ENCODE peak calls at places on chromosomes 11 and 22, in six cellular contexts. O is activated naive CD8-positive, alpha-beta T cell treated with anti-CD3 and anti-CD28 coated beads, Interleukin-2, amount 50 U/mL, for 24 hours; Y is stimulated activated CD4-positive, alpha-beta T cell treated with anti-CD3 and anti-CD28 coated beads, TNF-alpha, amount 100 ng/mL, for 1 hour; B is mammary epithelial cell; K is coronary artery; Q is GM23248. E is an unnamed sample.

GRCh38 chr22:42284643-42285181 is 14.3 kb upstream of the TCF20 start:
- DNase-seq in B (no peak), Q (no peak), Y (no peak), K (no peak), O (no peak), E (no peak)

GRCh38 chr11:112989198-112989597 is 28.0 kb downstream of the NCAM1 start:
- DNase-seq in B (no peak), K (no peak), Q (no peak), O (no peak), Y (no peak), E (no peak)

GRCh38 chr11:433111-433510 is 8.7 kb downstream of the ANO9 start:
- DNase-seq in Q (no peak), K (no peak), B (no peak), O (no peak), Y (no peak), E (no peak)

GRCh38 chr22:42316988-42317387 is 46.5 kb upstream of the TCF20 start:
- DNase-seq in B (peak), Y (no peak), K (no peak), Q (peak), O (peak), E (no peak)

GRCh38 chr11:118234833-118235232 is 10.0 kb upstream of the JAML start:
- DNase-seq in B (no peak), K (no peak), Y (no peak), O (no peak), Q (no peak), E (no peak)

GRCh38 chr11:68358416-68358815 is 46.0 kb downstream of the LRP5 start:
- DNase-seq in Q (no peak), B (no peak), Y (no peak), K (no peak), O (no peak), E (no peak)

GRCh38 chr22:35380537-35381423 is at the start of gene HMOX1:
- DNase-seq in Y (no peak), O (peak), K (peak), B (peak), Q (peak), E (peak)

GRCh38 chr11:4804280-4804679 is at the start of gene OR52R1:
- DNase-seq in K (no peak), B (no peak), Q (no peak), O (no peak), Y (no peak), E (no peak)

GRCh38 chr11:11387906-11388305 is 34.9 kb upstream of the CSNK2A3 start:
- DNase-seq in B (no peak), Y (no peak), K (no peak), Q (no peak), O (no peak), E (no peak)

GRCh38 chr11:5550440-5551095 is 2.2 kb upstream of the OR52H1 start:
- DNase-seq in Y (no peak), O (no peak), K (no peak), B (peak), Q (peak), E (peak)

GRCh38 chr22:49010901-49011300 is 816.8 kb downstream of the BRD1 start:
- DNase-seq in Y (no peak), Q (no peak), B (no peak), K (peak), O (no peak), E (no peak)

GRCh38 chr11:117145393-117145761 is 1.3 kb downstream of the PAFAH1B2 start:
- DNase-seq in B (peak), Y (no peak), O (no peak), K (no peak), Q (peak), E (no peak)

GRCh38 chr11:71201231-71201630 is 51.1 kb downstream of the SHANK2 start:
- DNase-seq in K (no peak), B (no peak), O (no peak), Y (no peak), Q (no peak), E (no peak)

GRCh38 chr11:68398870-68399865 is 61.4 kb upstream of the PPP6R3 start:
- DNase-seq in K (no peak), B (no peak), Q (no peak), Y (no peak), O (no peak), E (no peak)

GRCh38 chr22:47130883-47131610 is 368.6 kb downstream of the TBC1D22A start:
- DNase-seq in K (no peak), Q (no peak), Y (no peak), B (no peak), O (no peak), E (no peak)

GRCh38 chr11:86588566-86589090 is 83.8 kb downstream of the ME3 start:
- DNase-seq in Q (no peak), K (no peak), B (no peak), O (no peak), Y (no peak), E (no peak)

GRCh38 chr11:100719362-100719761 is 32.3 kb downstream of the ARHGAP42 start:
- DNase-seq in B (peak), K (no peak), O (no peak), Q (peak), Y (no peak), E (no peak)

GRCh38 chr11:8766043-8766992 is 83.7 kb downstream of the RPL27A start:
- DNase-seq in Q (peak), O (no peak), B (peak), Y (no peak), K (peak), E (no peak)

GRCh38 chr11:76889414-76889975 is 28.8 kb downstream of the ACER3 start:
- DNase-seq in Q (no peak), O (no peak), K (no peak), B (no peak), Y (no peak), E (no peak)

GRCh38 chr11:123437236-123437979 is 7.3 kb downstream of the GRAMD1B start:
- DNase-seq in B (no peak), Y (no peak), Q (no peak), K (no peak), O (no peak), E (no peak)

GRCh38 chr22:46012182-46012880 is 35.4 kb upstream of the WNT7B start:
- DNase-seq in Q (no peak), O (no peak), Y (no peak), B (no peak), K (peak), E (no peak)

GRCh38 chr22:45587638-45588481 is 83.8 kb upstream of the ATXN10 start:
- DNase-seq in O (no peak), B (no peak), K (no peak), Q (peak), Y (no peak), E (no peak)

GRCh38 chr11:112128483-112129121 is 35.3 kb downstream of the IL18 start:
- DNase-seq in O (no peak), B (peak), Y (no peak), Q (peak), K (no peak), E (peak)

E was measured in AG04449.